ENCODE peak calls at places on chromosomes 6 and 20, in six cellular contexts. P is foreskin fibroblast, S is left ventricle myocardium inferior, D is cardiac muscle cell, X is mammary epithelial cell, E is choroid plexus epithelial cell. V is an unnamed sample.

GRCh38 chr20:45402946-45403345 is 5.1 kb upstream of the DBNDD2 start:
- DNase-seq in S (no peak), E (peak), P (peak), D (no peak), X (no peak), V (no peak)

GRCh38 chr6:169921853-169922779 is 170.7 kb downstream of the ERMARD start:
- DNase-seq in D (no peak), S (no peak), E (no peak), X (no peak), P (no peak), V (no peak)

GRCh38 chr6:12115001-12115400 is 102.9 kb downstream of the HIVEP1 start:
- DNase-seq in X (no peak), E (no peak), D (no peak), P (no peak), S (no peak), V (no peak)

GRCh38 chr20:40771848-40772247 is 82.8 kb upstream of the MAFB start:
- DNase-seq in P (no peak), E (no peak), X (no peak), S (no peak), D (no peak), V (no peak)

GRCh38 chr20:23446505-23446904 is 6.2 kb downstream of the CST11 start:
- DNase-seq in E (peak), X (no peak), D (peak), P (peak), S (peak), V (peak)

GRCh38 chr6:134523051-134523450 is 205.1 kb upstream of the SGK1 start:
- DNase-seq in S (no peak), P (no peak), E (no peak), X (no peak), D (no peak), V (no peak)

GRCh38 chr6:75266716-75267291 is 17.8 kb downstream of the TMEM30A start:
- DNase-seq in D (peak), S (no peak), X (peak), E (peak), P (peak), V (peak)

GRCh38 chr6:47481806-47482205 is 4.2 kb downstream of the CD2AP start:
- DNase-seq in D (no peak), X (peak), S (no peak), E (no peak), P (no peak), V (no peak)

GRCh38 chr6:142913511-142914047 is 31.4 kb downstream of the HIVEP2 start:
- DNase-seq in D (no peak), S (no peak), P (no peak), E (no peak), X (no peak), V (no peak)

GRCh38 chr6:29602564-29603361 is 17.8 kb downstream of the OR2H2 start:
- DNase-seq in P (peak), S (no peak), D (peak), E (peak), X (no peak), V (peak)

GRCh38 chr6:43060034-43060754 is 763 bp downstream of the KLC4 start:
- DNase-seq in X (peak), D (peak), S (no peak), E (peak), P (no peak), V (peak)

GRCh38 chr20:53896041-53896440 is 174.4 kb downstream of the BCAS1 start:
- DNase-seq in D (no peak), E (no peak), S (no peak), P (no peak), X (no peak), V (no peak)

DNA sequence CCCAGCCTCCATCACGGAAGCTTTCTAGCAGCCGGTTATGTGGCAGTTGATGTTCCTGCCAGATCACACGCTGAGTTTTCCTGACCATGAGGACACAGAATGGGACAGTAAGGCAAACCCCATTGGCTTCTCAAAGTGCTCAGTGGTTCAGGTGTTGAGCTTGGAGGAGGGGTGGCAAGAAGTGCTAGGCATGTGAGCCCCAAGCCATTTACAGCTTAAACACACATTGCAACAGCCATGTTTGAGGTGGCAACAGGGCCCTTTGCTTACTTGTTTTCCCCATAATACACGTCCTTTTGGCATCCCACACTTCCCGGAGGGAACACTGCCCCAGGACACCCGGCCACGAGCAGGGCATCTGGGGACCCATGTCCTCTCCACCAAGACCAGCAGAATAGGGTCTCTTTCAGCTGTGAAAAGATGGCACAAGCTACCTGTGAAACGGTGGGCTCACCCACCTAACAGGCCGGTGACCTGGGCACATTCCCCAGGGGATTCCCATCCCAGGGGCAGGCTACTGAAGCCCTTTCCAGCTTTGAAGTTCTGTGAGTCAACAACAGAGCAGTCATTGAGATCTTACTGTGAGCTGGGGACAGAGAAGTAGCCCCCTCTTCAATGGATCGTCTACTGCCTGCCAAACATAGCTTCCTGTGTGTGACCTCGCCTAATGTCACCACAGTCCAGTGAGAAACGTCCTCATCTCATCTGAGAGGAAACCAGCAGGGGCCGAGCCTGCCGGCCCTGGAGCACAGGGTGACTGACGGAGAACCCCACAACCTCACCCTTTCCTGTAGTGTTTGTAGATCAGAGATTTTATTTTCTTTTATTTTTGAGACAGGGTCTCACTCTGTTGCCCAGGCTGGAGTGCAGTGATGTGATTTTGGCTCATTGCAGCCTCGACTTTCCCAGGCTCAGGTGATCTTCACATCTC is 4.0 kb upstream of the TLDC2 start:
- DNase-seq in X (no peak), S (no peak), D (peak), E (no peak), P (no peak), V (no peak)
- TF ChIP-seq CTCF in X (no peak), S (no peak), D (no peak), E (no peak), P (no peak), V (no peak)

GRCh38 chr6:56314683-56315523 is 67.5 kb upstream of the COL21A1 start:
- DNase-seq in X (peak), S (no peak), P (peak), E (peak), D (peak), V (peak)
- TF ChIP-seq CTCF in X (peak), S (peak), P (peak), E (peak), D (peak), V (peak)

GRCh38 chr20:19211661-19212523 is 550 bp upstream of the SLC24A3 start:
- DNase-seq in P (peak), S (no peak), D (peak), E (peak), X (no peak), V (no peak)
- TF ChIP-seq CTCF in P (no peak), S (no peak), D (no peak), E (peak), X (no peak), V (no peak)

GRCh38 chr6:105370316-105370715 is 32.6 kb downstream of the PREP start:
- DNase-seq in D (no peak), X (no peak), P (no peak), E (no peak), S (no peak), V (no peak)
- TF ChIP-seq CTCF in D (no peak), X (no peak), P (no peak), E (no peak), S (no peak), V (no peak)

GRCh38 chr6:8904754-8905153 is 469.4 kb upstream of the SLC35B3 start:
- DNase-seq in S (no peak), E (no peak), P (no peak), D (no peak), X (no peak), V (peak)
- TF ChIP-seq CTCF in S (peak), E (peak), P (no peak), D (no peak), X (no peak), V (no peak)

GRCh38 chr20:63135411-63135810 is 80.5 kb downstream of the YTHDF1 start:
- DNase-seq in S (no peak), E (no peak), D (no peak), X (no peak), P (no peak), V (no peak)
- TF ChIP-seq CTCF in S (no peak), E (no peak), D (no peak), X (no peak), P (no peak), V (no peak)

GRCh38 chr20:10167594-10167993 is 51.0 kb upstream of the SNAP25 start:
- DNase-seq in E (no peak), S (no peak), X (no peak), D (no peak), P (no peak), V (no peak)

GRCh38 chr20:10170261-10170660 is 48.4 kb upstream of the SNAP25 start:
- DNase-seq in S (no peak), D (no peak), X (no peak), P (no peak), E (no peak), V (no peak)

GRCh38 chr20:10172998-10173655 is 45.5 kb upstream of the SNAP25 start:
- DNase-seq in S (no peak), P (no peak), X (no peak), E (no peak), D (no peak), V (no peak)

GRCh38 chr20:10169752-10170151 is 48.9 kb upstream of the SNAP25 start:
- DNase-seq in E (no peak), D (no peak), S (no peak), X (no peak), P (no peak), V (no peak)

DNA sequence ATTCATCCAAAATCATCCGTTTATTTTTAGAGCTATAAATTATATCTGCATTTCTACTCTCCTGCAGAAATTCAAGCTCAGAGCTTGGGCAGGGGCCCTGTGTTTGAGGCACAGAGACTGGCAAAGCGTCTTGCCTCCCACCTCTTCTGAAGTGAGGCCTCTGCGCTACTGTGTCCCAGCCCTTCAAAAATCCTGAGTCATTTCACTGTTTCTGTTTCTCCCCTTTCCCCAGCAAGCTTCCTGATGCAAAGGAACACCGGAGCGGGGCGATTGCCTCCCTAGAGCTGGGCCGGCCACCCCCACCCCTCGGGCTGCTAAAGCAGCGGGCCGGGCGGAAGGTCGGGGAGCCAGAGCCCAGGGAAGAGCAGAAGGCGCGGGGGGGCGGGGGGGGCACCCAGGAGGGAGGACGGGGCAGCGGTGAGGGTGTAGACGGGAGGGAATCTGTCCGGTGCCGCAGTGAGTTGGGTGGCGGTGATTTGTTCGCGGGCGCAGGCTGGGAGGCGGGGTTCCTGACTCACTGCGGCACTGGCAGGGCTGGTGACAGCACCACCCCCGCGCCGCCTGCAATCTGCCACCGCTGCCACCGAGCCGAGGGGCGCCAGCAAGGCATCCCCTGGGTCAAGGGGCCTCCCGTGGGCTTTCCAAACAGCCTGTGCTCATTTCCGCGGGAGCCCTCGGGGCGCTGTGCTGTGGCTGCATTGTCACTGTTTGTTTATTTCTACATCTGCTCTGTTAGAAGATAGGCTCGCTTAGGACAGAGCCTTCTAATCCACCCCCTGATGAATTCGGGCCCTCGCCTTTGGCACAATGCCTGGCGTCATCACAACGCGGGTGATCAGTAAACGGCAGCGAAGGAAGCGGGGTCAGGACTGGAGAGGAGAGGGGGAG is 46.5 kb upstream of the SNAP25 start:
- DNase-seq in S (no peak), D (peak), E (peak), P (peak), X (peak), V (peak)
- TF ChIP-seq CTCF in S (no peak), D (no peak), E (no peak), P (no peak), X (no peak), V (no peak)

V was measured in MCF 10A.